ENCODE peak calls at places on chromosomes 6 and 20, in seven cellular contexts. One of them, this sample, is unnamed.
A peak's percentile ranks its signal among the peaks of the same experiment; 100 is the strongest.

GRCh38 chr20:53080969-53081871 is 109.1 kb downstream of the TSHZ2 start:
- DNase-seq in transverse colon: peak; percentile 20
- DNase-seq in lung: peak; percentile 36
- DNase-seq in ovary: peak; percentile 24
- DNase-seq in lower leg skin: no peak
- DNase-seq in cardiac fibroblast: peak; percentile 26
- DNase-seq in mammary epithelial cell: peak; percentile 81
- DNase-seq in this sample: no peak

GRCh38 chr20:48102076-48102787 is 317.0 kb upstream of the SULF2 start:
- DNase-seq in mammary epithelial cell: no peak
- DNase-seq in lower leg skin: no peak
- DNase-seq in lung: no peak
- DNase-seq in ovary: no peak
- DNase-seq in cardiac fibroblast: no peak
- DNase-seq in transverse colon: no peak
- DNase-seq in this sample: no peak

GRCh38 chr6:125791151-125791819 is 525 bp downstream of the NCOA7 start:
- DNase-seq in mammary epithelial cell: peak; percentile 66
- DNase-seq in ovary: peak; percentile 46
- DNase-seq in cardiac fibroblast: peak; percentile 70
- DNase-seq in lung: no peak
- DNase-seq in transverse colon: peak; percentile 46
- DNase-seq in lower leg skin: peak; percentile 47
- DNase-seq in this sample: no peak

GRCh38 chr6:157732416-157733161 is 90.5 kb upstream of the SNX9 start:
- DNase-seq in cardiac fibroblast: no peak
- DNase-seq in transverse colon: no peak
- DNase-seq in mammary epithelial cell: no peak
- DNase-seq in ovary: no peak
- DNase-seq in lung: no peak
- DNase-seq in lower leg skin: no peak
- DNase-seq in this sample: no peak

GRCh38 chr6:41677430-41678045 is 39.3 kb downstream of the MDFI start:
- DNase-seq in lung: no peak
- DNase-seq in cardiac fibroblast: no peak
- DNase-seq in mammary epithelial cell: no peak
- DNase-seq in transverse colon: no peak
- DNase-seq in ovary: no peak
- DNase-seq in lower leg skin: no peak
- DNase-seq in this sample: no peak

GRCh38 chr6:161142957-161143296 is 130.9 kb downstream of the AGPAT4 start:
- DNase-seq in mammary epithelial cell: no peak
- DNase-seq in lower leg skin: no peak
- DNase-seq in cardiac fibroblast: no peak
- DNase-seq in transverse colon: no peak
- DNase-seq in lung: no peak
- DNase-seq in ovary: no peak
- DNase-seq in this sample: no peak

GRCh38 chr6:94478178-94479140 is 1059.1 kb upstream of the EPHA7 start:
- DNase-seq in lung: no peak
- DNase-seq in ovary: no peak
- DNase-seq in transverse colon: no peak
- DNase-seq in mammary epithelial cell: no peak
- DNase-seq in lower leg skin: no peak
- DNase-seq in cardiac fibroblast: no peak
- DNase-seq in this sample: no peak

GRCh38 chr6:135962731-135963130 is 111.2 kb downstream of the PDE7B start:
- DNase-seq in transverse colon: no peak
- DNase-seq in lower leg skin: no peak
- DNase-seq in mammary epithelial cell: peak; percentile 89
- DNase-seq in ovary: no peak
- DNase-seq in lung: no peak
- DNase-seq in cardiac fibroblast: peak; percentile 83
- DNase-seq in this sample: peak; percentile 98

GRCh38 chr6:161233986-161234620 is 39.8 kb downstream of the AGPAT4 start:
- DNase-seq in cardiac fibroblast: peak; percentile 94
- DNase-seq in transverse colon: peak; percentile 51
- DNase-seq in mammary epithelial cell: peak; percentile 73
- DNase-seq in lung: peak; percentile 54
- DNase-seq in ovary: peak; percentile 87
- DNase-seq in lower leg skin: peak; percentile 64
- DNase-seq in this sample: peak; percentile 89

GRCh38 chr6:24960991-24961475 is 25.3 kb upstream of the RIPOR2 start:
- DNase-seq in lung: no peak
- DNase-seq in ovary: no peak
- DNase-seq in mammary epithelial cell: no peak
- DNase-seq in cardiac fibroblast: no peak
- DNase-seq in lower leg skin: no peak
- DNase-seq in transverse colon: peak; percentile 15
- DNase-seq in this sample: no peak

GRCh38 chr20:8076505-8077498 is 55.3 kb upstream of the PLCB1 start:
- DNase-seq in ovary: no peak
- DNase-seq in lung: no peak
- DNase-seq in mammary epithelial cell: no peak
- DNase-seq in transverse colon: no peak
- DNase-seq in lower leg skin: no peak
- DNase-seq in cardiac fibroblast: peak; percentile 58
- DNase-seq in this sample: no peak

GRCh38 chr6:156816505-156816904 is 39.3 kb downstream of the ARID1B start:
- DNase-seq in transverse colon: peak; percentile 35
- DNase-seq in cardiac fibroblast: peak; percentile 31
- DNase-seq in lung: peak; percentile 68
- DNase-seq in ovary: no peak
- DNase-seq in lower leg skin: peak; percentile 58
- DNase-seq in mammary epithelial cell: no peak
- DNase-seq in this sample: no peak

GRCh38 chr6:124193132-124193531 is 389.5 kb downstream of the NKAIN2 start:
- DNase-seq in cardiac fibroblast: no peak
- DNase-seq in transverse colon: no peak
- DNase-seq in ovary: no peak
- DNase-seq in mammary epithelial cell: no peak
- DNase-seq in lower leg skin: no peak
- DNase-seq in lung: no peak
- DNase-seq in this sample: no peak

GRCh38 chr6:42359021-42359420 is 92.7 kb downstream of the TRERF1 start:
- DNase-seq in lung: no peak
- DNase-seq in lower leg skin: no peak
- DNase-seq in cardiac fibroblast: no peak
- DNase-seq in mammary epithelial cell: no peak
- DNase-seq in transverse colon: no peak
- DNase-seq in ovary: no peak
- DNase-seq in this sample: no peak

DNA sequence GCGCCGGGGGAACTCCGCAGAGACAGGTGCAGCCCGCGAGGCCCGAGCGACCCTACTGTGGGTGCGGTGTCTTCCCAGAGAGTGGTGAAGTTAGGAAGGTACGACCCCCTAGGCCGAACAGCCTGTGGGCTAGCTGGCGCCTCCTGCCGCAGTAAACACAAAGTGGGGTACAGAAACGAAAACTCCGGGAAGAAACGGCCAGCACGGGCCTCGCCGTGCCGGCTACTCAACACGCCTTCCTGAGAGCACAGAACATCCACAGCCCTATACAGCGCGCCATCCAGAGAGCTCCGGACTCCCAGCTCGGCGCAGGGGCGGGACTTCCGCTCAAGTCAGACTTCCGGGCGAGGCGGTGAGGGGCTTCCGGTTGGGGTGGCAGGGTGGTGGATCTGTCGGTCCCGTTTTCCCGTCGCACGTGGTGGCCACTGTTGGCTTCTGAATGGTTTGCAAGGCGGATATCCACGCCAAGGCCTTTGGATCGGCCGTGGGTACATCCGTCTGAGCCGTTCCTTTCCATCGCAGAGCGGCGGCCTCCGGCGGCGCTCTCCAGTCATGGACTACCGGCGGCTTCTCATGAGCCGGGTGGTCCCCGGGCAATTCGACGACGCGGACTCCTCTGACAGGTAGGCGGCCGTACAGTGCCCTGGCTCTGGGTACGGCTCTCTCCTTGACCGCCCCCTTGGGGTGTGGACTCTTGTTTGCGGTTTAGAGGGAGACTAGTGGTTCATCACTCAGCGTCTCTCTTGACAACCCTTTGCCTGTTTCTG is at the start of the genes CAGE1 and RIOK1:
- DNase-seq in ovary: peak; percentile 92
- DNase-seq in lung: peak; percentile 95
- DNase-seq in lower leg skin: peak; percentile 92
- DNase-seq in cardiac fibroblast: peak; percentile 96
- DNase-seq in transverse colon: peak; percentile 96
- DNase-seq in mammary epithelial cell: peak; percentile 97
- DNase-seq in this sample: peak; percentile 87
- TF ChIP-seq CTCF in ovary: no peak
- TF ChIP-seq CTCF in lung: no peak
- TF ChIP-seq CTCF in lower leg skin: no peak
- TF ChIP-seq CTCF in cardiac fibroblast: no peak
- TF ChIP-seq CTCF in transverse colon: peak; percentile 29
- TF ChIP-seq CTCF in mammary epithelial cell: no peak
- TF ChIP-seq CTCF in this sample: no peak

DNA sequence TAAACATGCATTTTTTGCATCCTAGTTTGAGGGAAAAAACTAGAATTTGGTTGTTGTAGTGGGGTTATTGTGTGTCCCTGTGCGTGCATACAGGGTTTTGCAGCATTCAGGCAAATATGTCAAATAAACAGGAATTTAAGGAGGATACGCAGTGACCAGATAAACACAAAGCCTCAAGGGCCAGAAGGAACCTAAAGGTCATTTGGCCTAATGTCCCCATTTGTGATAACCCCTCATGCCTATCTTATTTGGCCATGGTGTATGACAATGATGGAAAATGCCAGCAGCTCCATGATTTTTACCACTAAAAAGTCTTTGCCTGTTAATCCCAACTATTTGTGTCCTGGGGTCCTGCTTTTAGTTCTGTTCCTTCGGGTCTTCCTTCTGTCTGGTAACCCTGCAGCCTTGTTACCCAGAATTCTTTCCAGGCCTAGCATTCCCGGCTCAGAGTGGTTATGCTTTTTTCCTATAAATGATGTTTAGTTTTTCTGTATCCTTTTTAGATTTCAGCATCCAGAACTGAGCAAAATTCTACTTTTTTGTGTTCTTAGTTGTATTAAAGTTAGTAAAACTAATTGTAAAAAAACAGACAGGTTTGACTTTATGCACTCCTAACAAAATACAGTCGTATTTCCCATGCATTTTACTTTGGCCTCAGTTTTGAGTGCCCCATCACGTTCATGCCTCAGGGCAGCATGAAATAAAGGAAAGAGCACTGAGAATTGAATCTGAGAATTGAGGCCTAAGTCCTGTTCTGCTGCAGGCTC is 4.4 kb downstream of the STX16 start:
- DNase-seq in lower leg skin: no peak
- DNase-seq in cardiac fibroblast: no peak
- DNase-seq in ovary: no peak
- DNase-seq in lung: no peak
- DNase-seq in mammary epithelial cell: no peak
- DNase-seq in transverse colon: no peak
- DNase-seq in this sample: no peak
- H3K4me3 ChIP-seq in lower leg skin: no peak overlapping the region
- H3K4me3 ChIP-seq in cardiac fibroblast: no peak overlapping the region
- H3K4me3 ChIP-seq in ovary: no peak overlapping the region
- H3K4me3 ChIP-seq in lung: no peak overlapping the region
- H3K4me3 ChIP-seq in mammary epithelial cell: no peak overlapping the region
- H3K4me3 ChIP-seq in transverse colon: no peak overlapping the region
- H3K4me3 ChIP-seq in this sample: no peak overlapping the region

DNA sequence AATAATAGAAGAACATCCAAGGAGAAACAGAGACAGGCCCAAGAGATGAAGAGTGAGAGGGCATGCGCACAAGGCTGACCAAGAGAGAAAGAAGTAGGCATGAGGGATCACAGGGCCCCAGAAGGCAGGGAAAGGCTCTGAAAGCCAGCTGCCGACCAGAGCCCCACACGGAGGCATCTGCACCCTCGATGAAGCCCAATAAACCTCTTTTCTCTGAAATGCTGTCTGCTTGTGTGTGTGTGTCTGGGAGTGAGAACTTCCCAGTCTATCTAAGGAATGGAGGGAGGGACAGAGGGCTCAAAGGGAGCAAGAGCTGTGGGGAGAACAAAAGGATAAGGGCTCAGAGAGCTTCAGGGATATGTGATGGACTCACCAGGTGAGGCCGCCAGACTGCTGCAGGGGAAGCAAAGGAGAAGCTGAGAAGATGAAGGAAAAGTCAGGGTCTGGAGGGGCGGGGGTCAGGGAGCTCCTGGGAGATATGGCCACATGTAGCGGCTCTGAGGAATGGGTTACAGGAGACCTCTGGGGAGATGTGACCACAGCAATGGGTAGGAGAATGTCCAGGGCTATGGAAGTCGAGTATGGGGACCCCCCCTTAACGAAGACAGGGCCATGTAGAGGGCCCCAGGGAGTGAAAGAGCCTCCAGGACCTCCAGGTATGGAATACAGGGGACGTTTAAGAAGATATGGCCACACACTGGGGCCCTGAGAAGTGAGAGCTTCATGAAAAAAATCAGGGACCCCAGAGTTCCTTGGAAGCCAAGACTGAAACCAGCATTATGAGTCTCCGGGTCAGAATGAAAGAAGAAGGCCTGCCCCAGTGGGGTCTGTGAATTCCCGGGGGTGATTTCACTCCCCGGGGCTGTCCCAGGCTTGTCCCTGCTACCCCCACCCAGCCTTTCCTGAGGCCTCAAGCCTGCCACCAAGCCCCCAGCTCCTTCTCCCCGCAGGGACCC is 981 bp upstream of the TNF start:
- DNase-seq in mammary epithelial cell: no peak
- DNase-seq in transverse colon: no peak
- DNase-seq in lower leg skin: no peak
- DNase-seq in cardiac fibroblast: no peak
- DNase-seq in lung: no peak
- DNase-seq in ovary: no peak
- DNase-seq in this sample: no peak
- TF ChIP-seq CTCF in mammary epithelial cell: no peak
- TF ChIP-seq CTCF in transverse colon: no peak
- TF ChIP-seq CTCF in lower leg skin: no peak
- TF ChIP-seq CTCF in cardiac fibroblast: no peak
- TF ChIP-seq CTCF in lung: no peak
- TF ChIP-seq CTCF in ovary: no peak
- TF ChIP-seq CTCF in this sample: no peak

GRCh38 chr6:98973571-98973970 is 25.8 kb upstream of the FBXL4 start:
- DNase-seq in lung: no peak
- DNase-seq in mammary epithelial cell: no peak
- DNase-seq in transverse colon: no peak
- DNase-seq in ovary: no peak
- DNase-seq in cardiac fibroblast: no peak
- DNase-seq in lower leg skin: no peak
- DNase-seq in this sample: no peak

GRCh38 chr6:98976674-98977365 is 29.1 kb upstream of the FBXL4 start:
- DNase-seq in ovary: no peak
- DNase-seq in lower leg skin: no peak
- DNase-seq in cardiac fibroblast: no peak
- DNase-seq in lung: no peak
- DNase-seq in transverse colon: no peak
- DNase-seq in mammary epithelial cell: no peak
- DNase-seq in this sample: no peak

GRCh38 chr6:98974309-98974708 is 26.6 kb upstream of the FBXL4 start:
- DNase-seq in ovary: no peak
- DNase-seq in mammary epithelial cell: no peak
- DNase-seq in lung: no peak
- DNase-seq in cardiac fibroblast: no peak
- DNase-seq in lower leg skin: no peak
- DNase-seq in transverse colon: no peak
- DNase-seq in this sample: no peak

GRCh38 chr6:98977606-98978292 is 30.0 kb upstream of the FBXL4 start:
- DNase-seq in cardiac fibroblast: no peak
- DNase-seq in ovary: no peak
- DNase-seq in lung: no peak
- DNase-seq in transverse colon: no peak
- DNase-seq in lower leg skin: no peak
- DNase-seq in mammary epithelial cell: no peak
- DNase-seq in this sample: no peak

GRCh38 chr6:98975331-98975891 is 27.7 kb upstream of the FBXL4 start:
- DNase-seq in ovary: no peak
- DNase-seq in transverse colon: no peak
- DNase-seq in mammary epithelial cell: no peak
- DNase-seq in lung: no peak
- DNase-seq in cardiac fibroblast: no peak
- DNase-seq in lower leg skin: no peak
- DNase-seq in this sample: no peak
- H3K4me3 ChIP-seq in ovary: no peak overlapping the region
- H3K4me3 ChIP-seq in transverse colon: no peak overlapping the region
- H3K4me3 ChIP-seq in mammary epithelial cell: no peak overlapping the region
- H3K4me3 ChIP-seq in lung: no peak overlapping the region
- H3K4me3 ChIP-seq in cardiac fibroblast: no peak overlapping the region
- H3K4me3 ChIP-seq in lower leg skin: no peak overlapping the region
- H3K4me3 ChIP-seq in this sample: no peak overlapping the region